ENCODE peak calls at places on chromosomes 2 and 18, in eight cellular contexts. T, K, W, J, G, P, H and A are unnamed samples.

GRCh38 chr18:48122816-48123215 is 192.4 kb upstream of the SMAD2 start:
- DNase-seq in J (no peak), T (no peak), G (no peak), W (no peak), H (no peak), K (no peak), P (no peak), A (no peak)

GRCh38 chr2:156405586-156405985 is 30.6 kb upstream of the GPD2 start:
- DNase-seq in T (no peak), W (peak; percentile 76), P (peak; percentile 50), G (no peak), H (no peak), K (peak; percentile 98), J (no peak), A (peak; percentile 72)

GRCh38 chr2:169042856-169043255 is 11.7 kb upstream of the ABCB11 start:
- DNase-seq in T (no peak), G (no peak), P (no peak), H (no peak), K (no peak), W (no peak), J (no peak), A (no peak)

GRCh38 chr2:7436096-7436906 is 519.1 kb downstream of the RNF144A start:
- DNase-seq in G (no peak), P (no peak), T (no peak), J (no peak), K (no peak), W (no peak), H (no peak), A (no peak)

GRCh38 chr2:47225061-47225783 is 70.1 kb upstream of the STPG4 start:
- DNase-seq in W (peak; percentile 82), G (no peak), T (no peak), K (no peak), P (peak; percentile 95), H (peak; percentile 59), J (no peak), A (peak; percentile 51)

GRCh38 chr2:216665717-216666116 is 29.6 kb downstream of the IGFBP5 start:
- DNase-seq in G (no peak), K (no peak), P (peak; percentile 34), T (no peak), H (no peak), J (peak; percentile 20), W (no peak), A (no peak)

GRCh38 chr2:55771612-55772011 is 78.0 kb upstream of the PNPT1 start:
- DNase-seq in W (no peak), H (no peak), K (no peak), T (no peak), P (peak; percentile 69), G (no peak), J (no peak), A (no peak)

GRCh38 chr2:100744184-100744583 is 75.8 kb upstream of the NPAS2 start:
- DNase-seq in G (no peak), T (no peak), K (no peak), P (peak; percentile 19), H (no peak), W (no peak), J (no peak), A (no peak)

GRCh38 chr2:38505779-38506178 is 96.9 kb downstream of the HNRNPLL start:
- DNase-seq in J (no peak), G (no peak), T (no peak), P (peak; percentile 86), H (peak; percentile 44), W (peak; percentile 76), K (no peak), A (peak; percentile 51)

GRCh38 chr18:63025251-63025710 is 294.3 kb downstream of the BCL2 start:
- DNase-seq in J (no peak), H (peak; percentile 39), G (no peak), K (no peak), T (no peak), P (peak; percentile 14), W (no peak), A (no peak)

GRCh38 chr18:72675394-72675793 is 131.3 kb upstream of the CBLN2 start:
- DNase-seq in P (no peak), T (no peak), H (no peak), J (no peak), W (no peak), G (no peak), K (no peak), A (no peak)

GRCh38 chr2:105809099-105809473 is 64.4 kb downstream of the NCK2 start:
- DNase-seq in H (no peak), T (no peak), G (no peak), W (no peak), J (no peak), P (no peak), K (no peak), A (no peak)

GRCh38 chr2:216643986-216644662 is 10.9 kb downstream of the IGFBP2 start:
- DNase-seq in T (no peak), G (no peak), W (no peak), K (no peak), P (peak; percentile 87), H (no peak), J (no peak), A (no peak)

GRCh38 chr2:192978317-192978874 is 783.7 kb upstream of the TMEFF2 start:
- DNase-seq in G (no peak), H (no peak), K (no peak), W (no peak), P (no peak), T (no peak), J (no peak), A (no peak)

GRCh38 chr2:128623776-128624424 is 305.2 kb upstream of the HS6ST1 start:
- DNase-seq in P (peak; percentile 94), W (no peak), T (no peak), G (no peak), H (no peak), J (no peak), K (peak; percentile 32), A (no peak)

GRCh38 chr2:86026744-86027065 is 79.0 kb downstream of the POLR1A start:
- DNase-seq in G (no peak), T (no peak), J (no peak), W (no peak), K (no peak), P (no peak), H (no peak), A (no peak)

GRCh38 chr2:12813166-12813565 is 96.4 kb downstream of the TRIB2 start:
- DNase-seq in W (no peak), G (no peak), K (no peak), T (no peak), H (no peak), P (no peak), J (no peak), A (no peak)

DNA sequence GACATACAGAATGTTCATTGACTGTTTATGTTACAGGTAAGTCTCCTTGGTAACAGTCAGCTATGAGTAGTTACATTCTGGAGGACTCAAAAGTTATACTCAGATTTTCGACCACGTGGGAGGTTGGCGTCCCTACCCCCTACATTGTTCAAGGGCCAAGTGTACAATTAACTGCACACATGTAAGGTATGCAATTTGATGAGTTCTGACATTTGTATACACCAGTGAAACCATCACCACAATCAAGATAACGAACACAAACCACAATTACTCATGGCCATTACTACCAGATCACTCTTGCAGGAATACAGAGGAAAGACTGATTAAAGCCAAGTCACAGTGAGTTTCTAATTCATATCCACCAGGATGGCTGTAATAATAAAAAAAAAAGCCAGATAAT is 39.6 kb upstream of the LDLRAD4 start:
- DNase-seq in H (no peak), P (peak; percentile 33), W (no peak), K (no peak), G (no peak), T (no peak), J (no peak), A (no peak)
- H3K27ac ChIP-seq in H (peak overlapping the region; percentile 48), P (no peak overlapping the region), W (no peak overlapping the region), K (no peak overlapping the region), G (no peak overlapping the region), T (no peak overlapping the region), J (no peak overlapping the region), A (no peak overlapping the region)

DNA sequence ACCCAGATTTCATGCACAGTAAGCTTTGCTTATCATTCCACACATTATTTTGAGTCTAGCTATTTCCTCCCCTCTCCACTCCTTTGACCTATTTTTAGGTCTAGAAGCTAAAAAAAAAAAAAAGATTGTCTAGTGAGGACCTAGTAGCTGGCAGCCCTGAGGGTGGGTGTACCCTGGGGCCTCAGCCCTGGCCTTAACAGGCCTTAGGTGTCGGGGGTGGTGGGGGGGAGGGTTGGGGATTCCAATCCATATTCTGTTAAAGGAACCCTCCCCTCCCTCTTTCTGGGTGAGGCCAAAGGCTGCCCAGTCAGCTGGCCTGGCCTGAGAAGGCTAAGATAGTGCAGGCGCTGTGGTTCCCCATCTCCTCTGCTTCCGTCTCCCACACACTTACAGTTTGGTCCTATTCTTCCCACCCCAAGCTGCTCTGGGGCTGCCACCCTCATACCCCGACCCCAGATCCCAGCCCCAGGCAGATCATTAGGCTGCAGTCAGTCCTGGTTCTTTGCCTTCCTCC is 65.5 kb upstream of the HK2 start:
- DNase-seq in G (no peak), J (no peak), P (peak; percentile 74), K (no peak), H (no peak), T (no peak), W (no peak), A (no peak)
- H3K27ac ChIP-seq in G (no peak overlapping the region), J (no peak overlapping the region), P (peak overlapping the region; percentile 86), K (no peak overlapping the region), H (no peak overlapping the region), T (no peak overlapping the region), W (peak overlapping the region; percentile 53), A (no peak overlapping the region)

GRCh38 chr2:28461056-28461455 is 34.8 kb upstream of the PLB1 start:
- DNase-seq in W (no peak), J (no peak), H (no peak), G (no peak), T (no peak), P (no peak), K (no peak), A (no peak)
- H3K27ac ChIP-seq in W (no peak overlapping the region), J (no peak overlapping the region), H (no peak overlapping the region), G (no peak overlapping the region), T (no peak overlapping the region), P (no peak overlapping the region), K (peak overlapping the region; percentile 21), A (no peak overlapping the region)

GRCh38 chr2:26366957-26367356 is 20.4 kb upstream of the ADGRF3 start:
- DNase-seq in H (no peak), G (no peak), K (no peak), W (no peak), P (no peak), J (no peak), T (no peak), A (no peak)

GRCh38 chr2:26364669-26365068 is 18.1 kb upstream of the ADGRF3 start:
- DNase-seq in P (no peak), J (no peak), T (no peak), W (no peak), G (no peak), K (no peak), H (no peak), A (no peak)

GRCh38 chr2:26363958-26364357 is 17.4 kb upstream of the ADGRF3 start:
- DNase-seq in H (no peak), P (no peak), G (no peak), K (no peak), J (no peak), W (no peak), T (no peak), A (no peak)

GRCh38 chr2:26359886-26360473 is 13.4 kb upstream of the ADGRF3 start:
- DNase-seq in K (no peak), J (no peak), G (no peak), H (no peak), T (no peak), P (no peak), W (no peak), A (no peak)

DNA sequence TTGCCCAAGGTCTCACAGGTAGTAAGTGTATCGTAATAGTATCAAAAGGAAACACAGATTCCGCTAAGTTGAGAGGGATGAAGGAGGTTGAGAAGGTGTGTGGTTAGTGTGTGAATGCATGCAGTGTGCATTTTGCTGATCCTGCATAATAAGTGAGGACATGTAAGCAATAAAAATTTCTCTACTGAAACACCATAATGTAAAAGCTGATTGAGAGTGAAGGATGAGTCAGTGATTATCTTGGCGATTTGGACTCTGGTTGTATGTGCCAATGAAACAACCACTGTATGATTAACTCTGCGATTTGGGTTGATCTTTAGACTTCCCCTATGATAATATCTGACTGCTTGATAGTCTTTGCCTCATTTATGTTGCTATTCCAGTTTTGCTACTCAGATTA is 16.7 kb upstream of the ADGRF3 start:
- DNase-seq in K (no peak), P (peak; percentile 18), J (no peak), W (no peak), T (no peak), H (no peak), G (no peak), A (no peak)
- H3K27ac ChIP-seq in K (no peak overlapping the region), P (no peak overlapping the region), J (no peak overlapping the region), W (no peak overlapping the region), T (no peak overlapping the region), H (no peak overlapping the region), G (no peak overlapping the region), A (no peak overlapping the region)